ENCODE peak calls at places on chromosome 1, in five cellular contexts. H is HepG2, J is HEK293T, L is H1, F is GM12878. O is an unnamed sample.

GRCh38 chr1:212607206-212607923 is 1.2 kb upstream of the ATF3 start:
- DNase-seq in L (no peak), J (no peak), F (no peak), H (no peak), O (no peak)

GRCh38 chr1:40179496-40180089 is 18.4 kb downstream of the RLF start:
- DNase-seq in F (no peak), H (no peak), L (no peak), J (no peak), O (no peak)

GRCh38 chr1:213374369-213374768 is 323.3 kb downstream of the RPS6KC1 start:
- DNase-seq in H (peak; percentile 73), J (peak; percentile 81), L (peak; percentile 39), F (no peak), O (peak; percentile 86)

GRCh38 chr1:41733725-41734124 is 185.0 kb downstream of the HIVEP3 start:
- DNase-seq in F (no peak), L (no peak), H (no peak), J (no peak), O (no peak)

GRCh38 chr1:23923592-23924495 is 10.7 kb upstream of the CNR2 start:
- DNase-seq in J (no peak), F (no peak), L (no peak), H (no peak), O (no peak)

GRCh38 chr1:55257958-55258357 is 42.8 kb upstream of the USP24 start:
- DNase-seq in H (no peak), L (no peak), J (no peak), F (peak; percentile 45), O (no peak)

GRCh38 chr1:19029191-19030085 is 73.0 kb upstream of the IFFO2 start:
- DNase-seq in J (no peak), L (no peak), H (no peak), F (no peak), O (no peak)

GRCh38 chr1:29695809-29696208 is 459.5 kb downstream of the PTPRU start:
- DNase-seq in H (no peak), J (no peak), L (no peak), F (no peak), O (no peak)

GRCh38 chr1:7313081-7313546 is 458.0 kb upstream of the VAMP3 start:
- DNase-seq in J (no peak), H (no peak), L (no peak), F (no peak), O (no peak)

GRCh38 chr1:63643926-63644325 is 50.7 kb downstream of the PGM1 start:
- DNase-seq in J (no peak), L (no peak), H (no peak), F (no peak), O (no peak)

GRCh38 chr1:115296981-115297380 is 41.1 kb downstream of the NGF start:
- DNase-seq in J (no peak), H (no peak), L (no peak), F (peak; percentile 17), O (no peak)

DNA sequence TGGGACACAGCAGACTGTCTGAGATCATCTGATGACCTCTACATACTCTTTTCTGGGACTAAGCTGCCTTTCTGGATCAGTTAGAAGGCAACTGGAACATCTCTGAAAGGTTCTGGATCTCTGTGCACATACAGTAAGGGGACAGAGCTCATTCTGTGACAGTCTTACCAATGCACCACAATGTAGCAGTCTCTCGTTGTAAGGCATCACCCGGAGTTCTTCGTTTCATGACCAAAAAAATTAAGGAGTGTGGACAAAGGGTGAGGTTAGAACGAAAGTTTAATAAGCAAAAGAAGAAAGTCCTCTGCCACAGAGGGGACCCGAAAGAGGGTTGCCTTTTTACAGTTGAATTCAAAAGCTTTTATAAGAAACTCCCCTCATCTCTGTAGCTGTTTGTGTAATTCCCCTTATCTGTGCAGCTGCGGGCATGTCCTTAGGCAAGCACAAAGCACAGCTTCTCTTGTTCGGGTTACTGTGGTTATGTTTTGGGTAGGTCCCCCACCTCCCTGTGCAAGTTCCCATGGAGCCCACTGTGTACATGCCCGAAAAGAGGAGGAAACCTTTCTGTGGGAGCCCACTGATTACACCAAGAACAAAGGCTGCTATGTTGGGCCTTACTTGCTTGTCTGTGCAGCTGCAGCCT is 53.2 kb upstream of the CACNA1E start:
- DNase-seq in L (no peak), F (peak; percentile 79), J (no peak), H (no peak), O (no peak)
- TF ChIP-seq SUZ12 in L (no peak), F (no peak), J (no peak), H (no peak), O (no peak)

GRCh38 chr1:85888961-85889360 is 180.7 kb upstream of the ZNHIT6 start:
- DNase-seq in F (no peak), J (no peak), H (no peak), L (no peak), O (no peak)

DNA sequence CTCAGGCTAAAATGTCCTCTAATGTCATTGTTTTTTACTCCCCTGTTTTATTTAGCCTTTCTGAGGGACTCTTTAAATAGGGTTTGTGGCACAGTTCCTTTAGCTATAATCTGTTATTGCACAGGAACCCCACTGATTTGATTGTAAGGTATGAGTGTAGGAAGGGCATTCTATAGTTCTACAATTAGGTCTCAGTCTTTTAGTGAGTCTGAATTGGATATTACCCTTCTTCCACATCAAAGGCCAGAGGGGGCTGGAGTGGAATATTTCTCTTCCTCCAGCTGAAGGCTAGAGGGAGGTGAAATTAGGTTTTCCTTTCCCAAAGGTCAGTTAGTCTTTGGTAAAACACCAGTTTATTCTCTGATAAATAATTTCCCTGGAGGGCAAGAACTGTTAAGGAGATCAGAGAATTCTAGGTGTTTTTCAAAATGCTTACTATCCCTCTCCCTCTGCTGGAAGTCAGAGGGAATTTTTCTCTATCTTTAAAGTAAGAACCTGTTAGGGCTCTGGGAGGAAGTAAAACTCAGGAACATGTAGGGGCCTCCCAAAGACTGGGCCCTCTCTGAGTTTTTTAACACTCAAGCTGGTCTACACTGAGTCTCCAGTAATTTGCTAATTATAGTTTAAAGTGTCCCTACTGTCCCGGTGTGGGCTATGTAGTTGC is 176.3 kb upstream of the ZNHIT6 start:
- DNase-seq in J (peak; percentile 42), L (no peak), H (peak; percentile 14), F (no peak), O (peak; percentile 15)
- TF ChIP-seq SUZ12 in J (no peak), L (no peak), H (no peak), F (no peak), O (no peak)

GRCh38 chr1:221809101-221810029 is 67.5 kb upstream of the DUSP10 start:
- DNase-seq in F (no peak), J (no peak), L (no peak), H (no peak), O (no peak)

GRCh38 chr1:221812905-221813597 is 71.2 kb upstream of the DUSP10 start:
- DNase-seq in F (no peak), L (no peak), H (no peak), J (no peak), O (no peak)

GRCh38 chr1:221812088-221812752 is 70.3 kb upstream of the DUSP10 start:
- DNase-seq in J (no peak), L (no peak), H (no peak), F (no peak), O (no peak)

GRCh38 chr1:221806984-221807383 is 65.1 kb upstream of the DUSP10 start:
- DNase-seq in H (no peak), J (no peak), F (no peak), L (no peak), O (no peak)

GRCh38 chr1:221810406-221810805 is 68.5 kb upstream of the DUSP10 start:
- DNase-seq in L (no peak), F (no peak), H (no peak), J (no peak), O (no peak)
- TF ChIP-seq SUZ12 in L (no peak), F (no peak), H (no peak), J (no peak), O (no peak)

GRCh38 chr1:178275553-178275952 is 181.6 kb downstream of the RASAL2 start:
- DNase-seq in J (no peak), L (no peak), F (no peak), H (no peak), O (no peak)
- TF ChIP-seq SUZ12 in J (no peak), L (no peak), F (no peak), H (no peak), O (no peak)

O was measured in NT2/D1.